ENCODE peak calls at places on chromosome 12, in five cellular contexts. F, U, V, X and H are unnamed samples.

GRCh38 chr12:75908961-75909699 is 122.4 kb downstream of the PHLDA1 start:
- DNase-seq in F (peak; percentile 77), X (no peak), V (peak; percentile 40), U (peak; percentile 36), H (peak; percentile 46)

GRCh38 chr12:117087808-117088207 is 11.4 kb downstream of the TESC start:
- DNase-seq in V (no peak), U (no peak), X (no peak), F (no peak), H (no peak)

GRCh38 chr12:129179941-129180340 is 326.7 kb downstream of the GLT1D1 start:
- DNase-seq in F (no peak), X (no peak), V (no peak), U (no peak), H (no peak)

GRCh38 chr12:104477812-104478388 is 21.2 kb downstream of the CHST11 start:
- DNase-seq in V (no peak), F (no peak), U (no peak), X (peak; percentile 83), H (no peak)

GRCh38 chr12:127396720-127397119 is 870.2 kb upstream of the TMEM132C start:
- DNase-seq in F (no peak), U (no peak), X (no peak), V (no peak), H (no peak)

GRCh38 chr12:45728625-45729232 is 777 bp upstream of the ARID2 start:
- DNase-seq in X (peak; percentile 99), V (peak; percentile 93), F (peak; percentile 97), U (peak; percentile 96), H (peak; percentile 71)

GRCh38 chr12:41345071-41345470 is 157.0 kb downstream of the PDZRN4 start:
- DNase-seq in X (no peak), U (no peak), V (peak; percentile 4), F (no peak), H (no peak)

GRCh38 chr12:79689041-79689476 is 1.7 kb downstream of the PAWR start:
- DNase-seq in V (peak; percentile 29), F (no peak), X (no peak), U (no peak), H (no peak)

GRCh38 chr12:51471465-51471864 is 46.8 kb downstream of the SLC4A8 start:
- DNase-seq in U (no peak), X (no peak), V (no peak), F (no peak), H (no peak)

GRCh38 chr12:124497658-124498057 is 69.8 kb downstream of the NCOR2 start:
- DNase-seq in F (peak; percentile 35), U (no peak), X (no peak), V (peak; percentile 87), H (no peak)

GRCh38 chr12:10151621-10152020 is 20.3 kb downstream of the OLR1 start:
- DNase-seq in X (no peak), V (no peak), F (no peak), U (no peak), H (no peak)

GRCh38 chr12:109831365-109831764 is 1.8 kb downstream of the TRPV4 start:
- DNase-seq in U (no peak), V (no peak), F (no peak), X (no peak), H (no peak)

GRCh38 chr12:119061208-119061796 is 80.0 kb downstream of the SRRM4 start:
- DNase-seq in U (peak; percentile 43), F (peak; percentile 83), V (peak; percentile 29), X (peak; percentile 70), H (no peak)

GRCh38 chr12:67482751-67483661 is 165.5 kb upstream of the DYRK2 start:
- DNase-seq in V (peak; percentile 29), X (peak; percentile 60), F (peak; percentile 77), U (peak; percentile 62), H (peak; percentile 47)

GRCh38 chr12:51865757-51866270 is 17.3 kb upstream of the FIGNL2 start:
- DNase-seq in X (no peak), F (no peak), U (no peak), V (no peak), H (no peak)

GRCh38 chr12:60174476-60174875 is 578.6 kb downstream of the SLC16A7 start:
- DNase-seq in F (no peak), X (no peak), U (no peak), V (no peak), H (no peak)

GRCh38 chr12:124613151-124613585 is 45.8 kb upstream of the NCOR2 start:
- DNase-seq in V (peak; percentile 42), U (no peak), X (no peak), F (peak; percentile 53), H (no peak)

GRCh38 chr12:12349711-12350665 is at the start of gene MANSC1:
- DNase-seq in X (peak; percentile 70), V (peak; percentile 6), F (peak; percentile 79), U (peak; percentile 74), H (no peak)

GRCh38 chr12:88142610-88142991 is 494 bp downstream of the TMTC3 start:
- DNase-seq in X (no peak), F (peak; percentile 39), U (peak; percentile 37), V (peak; percentile 44), H (no peak)

GRCh38 chr12:101945361-101946232 is 68.2 kb downstream of the DRAM1 start:
- DNase-seq in F (peak; percentile 62), V (no peak), U (no peak), X (no peak), H (no peak)

GRCh38 chr12:11768233-11768965 is 118.9 kb downstream of the ETV6 start:
- DNase-seq in U (no peak), V (no peak), X (no peak), F (no peak), H (no peak)

GRCh38 chr12:4153343-4153892 is 120.1 kb upstream of the CCND2 start:
- DNase-seq in U (no peak), F (no peak), X (peak; percentile 82), V (no peak), H (no peak)

GRCh38 chr12:57551637-57552305 is 1.9 kb downstream of the KIF5A start:
- DNase-seq in U (no peak), F (no peak), V (no peak), X (no peak), H (no peak)

GRCh38 chr12:57548488-57548887 is 1.4 kb upstream of the KIF5A start:
- DNase-seq in F (no peak), V (no peak), X (no peak), U (no peak), H (no peak)

GRCh38 chr12:57549203-57549908 is 488 bp upstream of the KIF5A start:
- DNase-seq in X (no peak), U (no peak), F (no peak), V (no peak), H (no peak)

GRCh38 chr12:57550628-57551549 is 1.0 kb downstream of the KIF5A start:
- DNase-seq in V (no peak), U (no peak), X (no peak), F (no peak), H (no peak)

DNA sequence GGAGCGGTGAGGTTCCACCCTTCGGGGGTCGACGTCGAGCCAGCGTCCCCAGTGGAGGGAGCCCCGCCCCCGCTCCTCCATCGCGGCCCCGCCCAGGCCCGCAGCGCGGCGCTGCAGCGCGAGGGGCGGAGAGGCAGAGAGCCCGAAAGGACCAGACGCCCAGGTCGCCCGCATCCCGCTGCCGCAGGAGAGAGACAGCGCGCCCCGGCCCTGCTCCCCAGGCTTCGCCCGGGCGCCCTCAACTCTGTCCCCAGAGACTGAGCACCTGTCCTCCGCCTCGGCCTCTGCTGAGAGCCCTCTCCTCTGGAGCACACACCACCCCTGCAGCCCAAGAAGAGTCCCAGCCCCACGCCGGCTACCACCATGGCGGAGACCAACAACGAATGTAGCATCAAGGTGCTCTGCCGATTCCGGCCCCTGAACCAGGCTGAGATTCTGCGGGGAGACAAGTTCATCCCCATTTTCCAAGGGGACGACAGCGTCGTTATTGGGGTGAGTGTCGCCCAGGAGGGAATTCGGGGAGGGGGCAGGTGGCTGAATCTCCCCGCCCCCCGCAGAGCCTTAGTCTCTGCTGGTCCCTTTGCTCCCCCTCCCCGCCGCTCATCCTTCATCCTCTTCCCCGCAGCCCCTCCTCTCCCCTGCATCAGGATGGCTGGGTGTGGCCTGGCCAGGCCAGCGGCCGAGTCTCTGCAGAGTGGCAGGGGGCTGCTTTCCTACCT is at the start of gene KIF5A:
- DNase-seq in F (peak; percentile 61), V (no peak), X (no peak), U (no peak), H (no peak)
- TF ChIP-seq CTCF in F (peak; percentile 13), V (peak; percentile 26), X (no peak), U (no peak), H (no peak)

DNA sequence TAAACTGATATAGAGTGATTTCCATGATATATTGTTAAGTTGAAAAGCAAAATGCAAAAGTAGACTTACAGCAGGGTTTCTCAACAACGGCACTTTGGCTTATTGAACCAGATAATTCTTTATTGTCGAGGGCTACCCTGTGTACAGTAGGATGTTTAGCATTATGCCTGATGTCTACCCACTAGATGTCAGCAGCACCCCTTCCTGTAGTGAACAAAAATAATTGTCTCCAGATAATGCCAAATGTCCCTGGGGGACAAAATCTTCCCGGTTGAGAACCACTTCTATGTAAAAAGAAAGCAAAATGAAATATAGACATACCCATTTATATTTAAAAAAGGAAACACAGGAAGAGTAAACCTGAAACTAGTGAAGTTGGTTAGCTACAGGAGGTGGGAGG is 32.4 kb downstream of the ABCD2 start:
- DNase-seq in F (no peak), V (peak; percentile 19), U (no peak), X (peak; percentile 25), H (no peak)
- TF ChIP-seq CTCF in F (peak; percentile 13), V (peak; percentile 62), U (no peak), X (peak; percentile 17), H (no peak)

GRCh38 chr12:32679091-32679909 is at the start of gene DNM1L:
- DNase-seq in U (peak; percentile 96), V (peak; percentile 94), F (peak; percentile 97), X (peak; percentile 98), H (peak; percentile 80)
- TF ChIP-seq CTCF in U (no peak), V (peak; percentile 8), F (no peak), X (no peak), H (peak; percentile 26)

GRCh38 chr12:108235231-108235959 is 103.7 kb downstream of the CMKLR1 start:
- DNase-seq in X (no peak), V (no peak), F (no peak), U (no peak), H (no peak)

GRCh38 chr12:108236366-108236765 is 102.7 kb downstream of the CMKLR1 start:
- DNase-seq in U (no peak), F (no peak), V (no peak), X (no peak), H (no peak)

GRCh38 chr12:108238474-108238873 is 100.6 kb downstream of the CMKLR1 start:
- DNase-seq in F (no peak), V (no peak), U (no peak), X (no peak), H (no peak)

GRCh38 chr12:108239378-108239777 is 99.7 kb downstream of the CMKLR1 start:
- DNase-seq in X (no peak), U (no peak), F (no peak), V (no peak), H (no peak)

GRCh38 chr12:108237272-108237671 is 101.8 kb downstream of the CMKLR1 start:
- DNase-seq in F (no peak), V (no peak), X (peak; percentile 36), U (no peak), H (no peak)
- TF ChIP-seq CTCF in F (no peak), V (peak; percentile 41), X (peak; percentile 65), U (no peak), H (peak; percentile 6)